ENCODE peak calls at places on chromosomes 13 and 19, in seven cellular contexts. L, M, Z, O, C, K and D are unnamed samples.

GRCh38 chr13:20230913-20231838 is 943 bp downstream of the GJB6 start:
- DNase-seq in K (no peak), O (no peak), Z (no peak), C (no peak), L (peak), M (peak), D (no peak)

GRCh38 chr19:46508206-46508605 is 12.5 kb upstream of the PNMA8B start:
- DNase-seq in L (no peak), M (no peak), C (no peak), Z (no peak), K (no peak), O (no peak), D (no peak)

GRCh38 chr13:102651892-102652291 is 43.0 kb downstream of the METTL21C start:
- DNase-seq in Z (no peak), L (no peak), C (no peak), O (no peak), M (no peak), K (no peak), D (no peak)

GRCh38 chr13:30774214-30774730 is 38.9 kb downstream of the ALOX5AP start:
- DNase-seq in M (no peak), C (no peak), Z (no peak), K (no peak), O (no peak), L (peak), D (no peak)

GRCh38 chr19:29508181-29508580 is 17.6 kb upstream of the VSTM2B start:
- DNase-seq in K (no peak), C (no peak), O (no peak), Z (no peak), M (no peak), L (no peak), D (no peak)

GRCh38 chr13:50467156-50467814 is 376.2 kb downstream of the DLEU7 start:
- DNase-seq in Z (no peak), C (no peak), M (no peak), O (no peak), K (no peak), L (no peak), D (no peak)

GRCh38 chr13:79392882-79393563 is 13.0 kb downstream of the RBM26 start:
- DNase-seq in Z (peak), O (no peak), C (no peak), K (no peak), M (no peak), L (peak), D (no peak)

GRCh38 chr13:44158741-44159632 is 214.6 kb upstream of the SERP2 start:
- DNase-seq in O (no peak), L (no peak), K (no peak), Z (no peak), M (no peak), C (no peak), D (no peak)

GRCh38 chr19:13817615-13818371 is 22.6 kb downstream of the ZSWIM4 start:
- DNase-seq in K (no peak), M (no peak), L (no peak), O (no peak), Z (no peak), C (no peak), D (no peak)

GRCh38 chr13:20475927-20476691 is 49.5 kb downstream of the CRYL1 start:
- DNase-seq in Z (no peak), C (no peak), L (peak), O (peak), K (peak), M (no peak), D (no peak)

GRCh38 chr13:99218545-99218944 is 17.9 kb downstream of the UBAC2 start:
- DNase-seq in L (no peak), Z (no peak), K (no peak), C (no peak), M (no peak), O (no peak), D (no peak)

GRCh38 chr13:64538711-64539110 is 2691.4 kb downstream of the PCDH9 start:
- DNase-seq in K (no peak), Z (no peak), L (no peak), O (no peak), C (no peak), M (no peak), D (no peak)

GRCh38 chr19:5956323-5956722 is 21.6 kb downstream of the RANBP3 start:
- DNase-seq in Z (no peak), K (no peak), L (no peak), C (no peak), O (no peak), M (no peak), D (no peak)

GRCh38 chr13:87810920-87811344 is 139.8 kb downstream of the SLITRK5 start:
- DNase-seq in K (no peak), C (no peak), Z (no peak), M (no peak), O (no peak), L (no peak), D (no peak)

GRCh38 chr19:17441241-17442135 is 7.0 kb downstream of the TMEM221 start:
- DNase-seq in M (no peak), Z (no peak), C (no peak), K (no peak), O (peak), L (peak), D (no peak)

GRCh38 chr19:9849786-9850185 is 14.7 kb downstream of the PIN1 start:
- DNase-seq in C (no peak), M (no peak), Z (no peak), O (no peak), L (no peak), K (no peak), D (no peak)

GRCh38 chr13:49540552-49540951 is 44.8 kb downstream of the PHF11 start:
- DNase-seq in O (no peak), L (peak), K (no peak), Z (no peak), M (no peak), C (no peak), D (no peak)

GRCh38 chr13:23789576-23790346 is 99.4 kb downstream of the MIPEP start:
- DNase-seq in Z (no peak), C (no peak), K (no peak), M (no peak), O (no peak), L (no peak), D (no peak)

GRCh38 chr19:15992014-15992413 is 43.2 kb downstream of the OR10H4 start:
- DNase-seq in K (no peak), O (no peak), Z (no peak), M (no peak), C (no peak), L (no peak), D (no peak)

GRCh38 chr13:36718146-36718545 is 44.3 kb downstream of the SERTM1 start:
- DNase-seq in M (no peak), O (no peak), L (no peak), C (no peak), Z (no peak), K (no peak), D (no peak)

GRCh38 chr13:20399515-20399914 is 126.1 kb downstream of the CRYL1 start:
- DNase-seq in K (no peak), O (no peak), Z (no peak), M (no peak), L (no peak), C (no peak), D (no peak)

GRCh38 chr13:39784347-39784746 is 128.9 kb downstream of the COG6 start:
- DNase-seq in O (no peak), K (no peak), M (no peak), C (no peak), Z (no peak), L (no peak), D (no peak)

GRCh38 chr13:29402168-29402621 is 193.3 kb downstream of the SLC7A1 start:
- DNase-seq in C (no peak), K (no peak), M (no peak), O (no peak), L (no peak), Z (no peak), D (no peak)

GRCh38 chr13:108003626-108004025 is 211.7 kb downstream of the LIG4 start:
- DNase-seq in O (no peak), K (no peak), Z (peak), L (no peak), C (no peak), M (no peak), D (no peak)

GRCh38 chr19:36140289-36141038 is 598 bp downstream of the CAPNS1 start:
- DNase-seq in C (peak), L (peak), Z (peak), K (peak), O (peak), M (peak), D (peak)

GRCh38 chr13:25375727-25376358 is 4.1 kb downstream of the ATP8A2 start:
- DNase-seq in C (no peak), M (no peak), K (peak), O (peak), L (peak), Z (peak), D (peak)

GRCh38 chr13:29577135-29578051 is 18.1 kb downstream of the SLC7A1 start:
- DNase-seq in C (no peak), M (peak), K (no peak), Z (no peak), L (no peak), O (no peak), D (no peak)

GRCh38 chr19:19444694-19445155 is 39.2 kb downstream of the GATAD2A start:
- DNase-seq in K (no peak), M (no peak), C (no peak), L (peak), Z (no peak), O (no peak), D (no peak)

GRCh38 chr19:10191347-10191746 is 3.4 kb downstream of the DNMT1 start:
- DNase-seq in L (no peak), O (no peak), K (no peak), Z (no peak), C (no peak), M (no peak), D (no peak)

GRCh38 chr13:100209857-100210580 is 121.1 kb downstream of the PCCA start:
- DNase-seq in C (no peak), O (no peak), M (no peak), L (no peak), K (no peak), Z (no peak), D (no peak)

GRCh38 chr19:14375582-14376291 is 5.5 kb upstream of the ADGRE5 start:
- DNase-seq in C (no peak), L (no peak), M (no peak), K (no peak), O (no peak), Z (no peak), D (no peak)

GRCh38 chr19:39590265-39590664 is 12.1 kb upstream of the LGALS13 start:
- DNase-seq in C (no peak), M (no peak), Z (no peak), K (no peak), L (peak), O (no peak), D (no peak)

GRCh38 chr13:97101912-97102311 is 107.6 kb upstream of the OXGR1 start:
- DNase-seq in L (no peak), K (no peak), Z (no peak), C (no peak), O (no peak), M (no peak), D (no peak)

GRCh38 chr13:51714663-51715168 is 89.2 kb downstream of the DHRS12 start:
- DNase-seq in K (no peak), C (no peak), M (no peak), Z (no peak), L (no peak), O (no peak), D (peak)

GRCh38 chr13:41678320-41678719 is 221.0 kb downstream of the RGCC start:
- DNase-seq in C (no peak), Z (no peak), K (no peak), L (no peak), M (no peak), O (no peak), D (no peak)

GRCh38 chr13:40665061-40665753 is 1.2 kb downstream of the FOXO1 start:
- DNase-seq in L (peak), K (peak), M (no peak), O (peak), C (peak), Z (no peak), D (no peak)